ENCODE peak calls at places on chromosomes 12 and 14, in ten cellular contexts. K, R, T, I, P, O, W, X, Z and H are unnamed samples.

GRCh38 chr12:57575771-57576612 is 15.0 kb upstream of the PIP4K2C start:
- DNase-seq in K (no peak), R (no peak), T (no peak), I (no peak), P (peak), O (no peak), W (no peak), X (no peak), Z (no peak), H (no peak)

GRCh38 chr12:89225401-89225800 is 126.9 kb downstream of the DUSP6 start:
- DNase-seq in K (no peak), R (no peak), T (no peak), I (peak), P (peak), O (no peak), W (peak), X (no peak), Z (peak), H (no peak)

GRCh38 chr12:116444590-116444943 is 114.6 kb upstream of the MAP1LC3B2 start:
- DNase-seq in K (no peak), R (no peak), T (no peak), I (no peak), P (no peak), O (no peak), W (no peak), X (no peak), Z (no peak), H (no peak)

GRCh38 chr14:97894552-97894951 is 1097.4 kb downstream of the VRK1 start:
- DNase-seq in K (no peak), R (no peak), T (no peak), I (no peak), P (no peak), O (no peak), W (no peak), X (no peak), Z (no peak), H (no peak)

GRCh38 chr12:5246196-5246595 is 185.7 kb upstream of the NTF3 start:
- DNase-seq in K (no peak), R (no peak), T (no peak), I (no peak), P (no peak), O (no peak), W (no peak), X (no peak), Z (no peak), H (no peak)

GRCh38 chr14:77316872-77317271 is 3.8 kb downstream of the POMT2 start:
- DNase-seq in K (no peak), R (no peak), T (no peak), I (no peak), P (peak), O (no peak), W (no peak), X (no peak), Z (no peak), H (no peak)

GRCh38 chr12:98211914-98212695 is 303.3 kb upstream of the TMPO start:
- DNase-seq in K (no peak), R (no peak), T (no peak), I (no peak), P (no peak), O (no peak), W (no peak), X (no peak), Z (peak), H (no peak)

GRCh38 chr12:15880721-15881120 is 1.5 kb upstream of the STRAP start:
- DNase-seq in K (no peak), R (no peak), T (no peak), I (no peak), P (no peak), O (no peak), W (no peak), X (no peak), Z (no peak), H (no peak)

GRCh38 chr12:24661657-24662096 is 287.2 kb downstream of the BCAT1 start:
- DNase-seq in K (no peak), R (no peak), T (peak), I (no peak), P (peak), O (no peak), W (no peak), X (peak), Z (peak), H (no peak)

GRCh38 chr14:63896278-63896720 is 43.5 kb downstream of the SYNE2 start:
- DNase-seq in K (no peak), R (peak), T (no peak), I (peak), P (peak), O (peak), W (no peak), X (no peak), Z (peak), H (no peak)

DNA sequence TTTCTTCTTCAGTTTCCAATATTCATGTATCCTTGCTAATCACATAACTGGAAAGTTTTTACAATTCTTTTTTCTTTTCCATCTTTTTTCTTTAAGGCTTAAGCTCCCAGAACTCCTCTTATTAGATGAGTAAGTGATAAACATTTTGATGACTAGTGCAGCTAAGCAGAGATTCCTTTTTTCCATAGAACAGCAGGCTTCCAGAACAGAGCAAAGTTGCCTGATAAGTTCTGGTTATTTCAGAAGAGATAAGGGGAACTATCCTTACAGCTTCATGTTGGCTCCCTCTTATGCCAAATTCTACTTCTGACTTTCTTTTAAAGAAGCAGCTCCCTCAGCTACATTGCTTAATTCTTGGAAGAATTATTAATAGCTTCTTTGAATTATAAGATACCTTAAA is 194.7 kb upstream of the FAR2 start:
- DNase-seq in K (no peak), R (no peak), T (no peak), I (no peak), P (no peak), O (no peak), W (no peak), X (no peak), Z (peak), H (no peak)
- TF ChIP-seq CTCF in K (no peak), R (no peak), T (no peak), I (no peak), P (no peak), O (no peak), W (no peak), X (no peak), Z (no peak), H (no peak)

DNA sequence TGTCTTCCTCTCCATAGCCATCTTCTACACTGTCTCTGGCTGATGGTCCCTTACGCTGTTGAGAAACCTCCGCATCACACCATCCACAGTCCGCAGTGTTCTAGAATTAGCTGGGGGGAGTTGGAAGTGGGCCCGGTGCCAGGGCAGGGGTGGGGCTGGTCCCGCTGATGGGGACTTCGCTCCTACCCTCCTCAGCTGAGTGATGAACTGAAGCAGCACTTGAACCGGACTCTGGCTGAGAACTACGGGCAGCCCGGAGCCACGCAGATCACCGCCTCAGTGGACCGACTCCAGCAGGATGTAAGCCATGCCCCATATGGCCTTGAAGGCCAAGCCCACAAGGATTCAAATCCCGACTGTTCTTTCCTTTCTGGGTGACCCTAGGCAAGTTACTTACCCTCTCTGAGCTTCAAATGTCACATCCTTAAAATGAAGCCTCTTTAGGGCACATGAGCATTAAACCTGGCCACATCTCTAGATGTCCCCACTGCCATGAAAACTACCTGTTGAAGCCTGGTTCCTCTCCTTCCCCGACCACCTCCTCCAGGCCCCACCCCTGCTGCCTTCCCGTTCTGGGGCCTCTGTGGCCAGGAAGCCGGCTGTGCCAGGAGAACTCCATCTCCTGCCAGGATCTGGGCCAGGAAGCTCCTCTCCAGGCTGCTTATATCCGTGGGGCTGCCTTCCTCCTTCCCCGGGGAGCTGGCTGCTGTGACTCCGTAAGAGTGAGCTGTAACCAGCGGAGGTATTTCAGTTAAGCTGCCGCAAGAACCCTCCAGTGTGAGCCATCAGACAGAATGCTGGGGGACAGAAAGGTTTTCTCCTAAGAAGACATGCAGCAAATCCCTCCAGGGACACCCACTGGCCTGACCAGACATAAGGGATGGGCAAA is 53.1 kb downstream of the TSPAN11 start:
- DNase-seq in K (no peak), R (no peak), T (peak), I (no peak), P (no peak), O (no peak), W (no peak), X (no peak), Z (no peak), H (no peak)
- H3K4me3 ChIP-seq in K (no peak), R (no peak), T (no peak), I (no peak), P (no peak), O (no peak), W (no peak), X (no peak), Z (no peak), H (no peak)

DNA sequence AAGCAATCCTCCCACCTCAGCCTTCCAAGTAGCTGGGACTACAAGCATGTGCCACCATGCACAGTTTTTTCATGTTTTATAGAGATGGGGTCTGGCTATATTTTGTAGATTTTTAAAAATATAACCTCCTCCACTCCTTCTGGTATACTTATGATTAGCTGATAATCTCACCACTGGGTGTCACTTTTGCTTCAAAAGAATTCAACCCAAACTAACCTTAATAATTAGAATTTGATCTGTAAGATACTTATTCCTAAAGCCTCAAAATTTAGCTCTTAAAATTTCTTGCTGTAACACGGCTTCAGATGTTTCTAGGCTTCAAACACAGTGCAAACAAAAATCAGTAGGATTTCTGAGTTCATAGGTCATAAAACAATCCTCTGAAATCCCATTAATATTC is 130.3 kb downstream of the CEP83 start:
- DNase-seq in K (no peak), R (no peak), T (no peak), I (no peak), P (no peak), O (no peak), W (peak), X (no peak), Z (no peak), H (no peak)
- TF ChIP-seq CTCF in K (peak), R (peak), T (peak), I (peak), P (no peak), O (no peak), W (no peak), X (peak), Z (no peak), H (peak)

GRCh38 chr14:75426332-75427125 is 1.3 kb upstream of the JDP2 start:
- DNase-seq in K (no peak), R (no peak), T (no peak), I (no peak), P (no peak), O (no peak), W (peak), X (no peak), Z (no peak), H (peak)
- H3K4me3 ChIP-seq in K (peak), R (peak), T (peak), I (no peak), P (peak), O (peak), W (peak), X (no peak), Z (no peak), H (peak)